ENCODE peak calls at places on chromosome 7, in seven cellular contexts. X is prostate gland, P is cardiac muscle cell, Y is fibroblast of lung, C is WERI-Rb-1, Q is choroid plexus epithelial cell, H is astrocyte of the cerebellum. B is an unnamed sample.

GRCh38 chr7:16627236-16627635 is 18.3 kb downstream of the ANKMY2 start:
- DNase-seq in X (no peak), P (peak), Y (peak), C (no peak), Q (peak), H (no peak), B (peak)

GRCh38 chr7:978049-978346 is 2.6 kb upstream of the COX19 start:
- DNase-seq in X (no peak), P (no peak), Y (no peak), C (no peak), Q (no peak), H (no peak), B (no peak)

GRCh38 chr7:140726304-140726703 is 29.8 kb downstream of the NDUFB2 start:
- DNase-seq in X (no peak), P (peak), Y (peak), C (no peak), Q (peak), H (peak), B (peak)

GRCh38 chr7:121330053-121330833 is 1.4 kb downstream of the WNT16 start:
- DNase-seq in X (no peak), P (no peak), Y (no peak), C (peak), Q (peak), H (no peak), B (no peak)

GRCh38 chr7:80558116-80558515 is 46.3 kb upstream of the GNAT3 start:
- DNase-seq in X (no peak), P (no peak), Y (no peak), C (no peak), Q (no peak), H (no peak), B (no peak)

GRCh38 chr7:37765872-37766525 is 82.4 kb upstream of the NME8 start:
- DNase-seq in X (no peak), P (no peak), Y (no peak), C (no peak), Q (no peak), H (no peak), B (no peak)

GRCh38 chr7:55130554-55131198 is 111.9 kb downstream of the EGFR start:
- DNase-seq in X (no peak), P (peak), Y (peak), C (no peak), Q (peak), H (peak), B (peak)

GRCh38 chr7:90594791-90595317 is 1.3 kb upstream of the CDK14 start:
- DNase-seq in X (no peak), P (peak), Y (peak), C (no peak), Q (peak), H (peak), B (peak)

GRCh38 chr7:41624818-41625217 is 78.1 kb downstream of the INHBA start:
- DNase-seq in X (no peak), P (peak), Y (peak), C (no peak), Q (peak), H (no peak), B (peak)

GRCh38 chr7:146731185-146731584 is 614.6 kb downstream of the CNTNAP2 start:
- DNase-seq in X (no peak), P (no peak), Y (no peak), C (no peak), Q (no peak), H (no peak), B (no peak)

GRCh38 chr7:5286933-5287332 is 4.2 kb downstream of the SLC29A4 start:
- DNase-seq in X (no peak), P (no peak), Y (no peak), C (no peak), Q (no peak), H (no peak), B (no peak)

GRCh38 chr7:155108144-155108901 is 38.2 kb downstream of the HTR5A start:
- DNase-seq in X (no peak), P (no peak), Y (no peak), C (no peak), Q (no peak), H (no peak), B (no peak)

GRCh38 chr7:55554055-55554454 is 18.2 kb downstream of the VOPP1 start:
- DNase-seq in X (no peak), P (no peak), Y (no peak), C (no peak), Q (no peak), H (no peak), B (no peak)

GRCh38 chr7:116443101-116443523 is 56.4 kb upstream of the CAV2 start:
- DNase-seq in X (no peak), P (peak), Y (peak), C (no peak), Q (peak), H (peak), B (peak)

GRCh38 chr7:101624246-101625000 is 4.7 kb downstream of the MYL10 start:
- DNase-seq in X (no peak), P (no peak), Y (no peak), C (no peak), Q (no peak), H (no peak), B (no peak)

GRCh38 chr7:131302876-131303707 is 24.6 kb upstream of the MKLN1 start:
- DNase-seq in X (peak), P (peak), Y (peak), C (peak), Q (peak), H (no peak), B (peak)

GRCh38 chr7:97179454-97180104 is 62.1 kb downstream of the SDHAF3 start:
- DNase-seq in X (peak), P (peak), Y (peak), C (peak), Q (peak), H (peak), B (peak)

GRCh38 chr7:81462672-81463071 is 307.2 kb downstream of the HGF start:
- DNase-seq in X (no peak), P (peak), Y (peak), C (no peak), Q (peak), H (no peak), B (peak)

GRCh38 chr7:132251327-132251659 is 325.0 kb downstream of the PLXNA4 start:
- DNase-seq in X (peak), P (peak), Y (no peak), C (no peak), Q (no peak), H (no peak), B (no peak)

GRCh38 chr7:49228447-49228846 is 304.1 kb downstream of the CDC14C start:
- DNase-seq in X (no peak), P (no peak), Y (no peak), C (no peak), Q (no peak), H (no peak), B (no peak)

GRCh38 chr7:7554021-7554432 is 12.7 kb upstream of the MIOS start:
- DNase-seq in X (no peak), P (peak), Y (peak), C (peak), Q (no peak), H (peak), B (peak)

GRCh38 chr7:47354831-47355541 is 226.9 kb downstream of the TNS3 start:
- DNase-seq in X (no peak), P (no peak), Y (no peak), C (no peak), Q (no peak), H (no peak), B (no peak)

GRCh38 chr7:33710608-33711007 is 194.7 kb upstream of the BMPER start:
- DNase-seq in X (no peak), P (no peak), Y (no peak), C (peak), Q (peak), H (peak), B (no peak)

GRCh38 chr7:91344248-91344647 is 80.0 kb downstream of the FZD1 start:
- DNase-seq in X (no peak), P (peak), Y (no peak), C (no peak), Q (no peak), H (no peak), B (no peak)

GRCh38 chr7:54831046-54831643 is 72.1 kb upstream of the SEC61G start:
- DNase-seq in X (no peak), P (no peak), Y (no peak), C (no peak), Q (peak), H (no peak), B (no peak)

GRCh38 chr7:50531401-50531906 is 33.8 kb downstream of the DDC start:
- DNase-seq in X (no peak), P (no peak), Y (no peak), C (peak), Q (no peak), H (no peak), B (peak)

GRCh38 chr7:1710936-1711335 is 40.9 kb downstream of the ELFN1 start:
- DNase-seq in X (no peak), P (no peak), Y (no peak), C (no peak), Q (no peak), H (no peak), B (no peak)

GRCh38 chr7:18667466-18667865 is 171.9 kb downstream of the HDAC9 start:
- DNase-seq in X (no peak), P (peak), Y (peak), C (no peak), Q (peak), H (peak), B (peak)

GRCh38 chr7:134890246-134891240 is 95.8 kb upstream of the AGBL3 start:
- DNase-seq in X (peak), P (peak), Y (peak), C (no peak), Q (peak), H (peak), B (peak)

GRCh38 chr7:142383826-142384507 is 126.1 kb upstream of the PRSS58 start:
- DNase-seq in X (no peak), P (no peak), Y (no peak), C (no peak), Q (no peak), H (no peak), B (no peak)

GRCh38 chr7:84536256-84536870 is 341.8 kb upstream of the SEMA3A start:
- DNase-seq in X (no peak), P (peak), Y (no peak), C (no peak), Q (peak), H (no peak), B (peak)

GRCh38 chr7:47582748-47583740 is 1.1 kb upstream of the TNS3 start:
- DNase-seq in X (no peak), P (no peak), Y (peak), C (no peak), Q (peak), H (peak), B (no peak)

GRCh38 chr7:152366662-152367061 is 69.1 kb downstream of the KMT2C start:
- DNase-seq in X (no peak), P (peak), Y (no peak), C (no peak), Q (no peak), H (no peak), B (no peak)

GRCh38 chr7:66352071-66352470 is 146.9 kb downstream of the TPST1 start:
- DNase-seq in X (no peak), P (peak), Y (no peak), C (no peak), Q (peak), H (no peak), B (peak)
- H3K4me3 ChIP-seq in X (no peak), P (no peak), Y (no peak), C (no peak), Q (no peak), H (no peak), B (no peak)

GRCh38 chr7:12730523-12730922 is 43.1 kb downstream of the ARL4A start:
- DNase-seq in X (no peak), P (no peak), Y (no peak), C (no peak), Q (no peak), H (no peak), B (no peak)

GRCh38 chr7:12731775-12732174 is 44.3 kb downstream of the ARL4A start:
- DNase-seq in X (no peak), P (no peak), Y (peak), C (no peak), Q (no peak), H (no peak), B (no peak)

GRCh38 chr7:12732428-12732827 is 45.0 kb downstream of the ARL4A start:
- DNase-seq in X (no peak), P (no peak), Y (no peak), C (no peak), Q (no peak), H (no peak), B (no peak)

GRCh38 chr7:12729112-12729511 is 41.7 kb downstream of the ARL4A start:
- DNase-seq in X (peak), P (peak), Y (peak), C (no peak), Q (peak), H (peak), B (peak)

DNA sequence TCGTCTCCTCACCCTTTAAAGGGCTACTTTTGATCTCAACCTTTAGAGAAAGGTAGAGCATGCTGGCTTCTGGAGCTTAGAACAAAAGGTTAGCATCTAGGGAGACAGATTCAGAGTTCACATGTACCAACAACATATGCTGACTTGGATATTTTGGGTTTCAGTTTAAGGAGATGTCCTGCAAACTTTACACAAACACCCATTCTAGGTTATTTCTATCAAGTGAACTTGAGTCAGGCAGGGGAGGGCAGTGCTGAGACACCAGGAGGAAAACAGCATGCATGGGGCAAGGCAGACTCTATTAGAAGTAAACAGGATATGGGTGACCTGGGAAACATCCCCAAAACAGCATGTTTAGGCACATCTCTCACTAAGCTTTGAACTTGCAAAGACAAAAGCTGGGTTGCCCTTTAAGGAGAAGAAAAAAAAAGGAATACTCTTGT is 43.8 kb downstream of the ARL4A start:
- DNase-seq in X (no peak), P (peak), Y (peak), C (no peak), Q (peak), H (no peak), B (peak)
- TF ChIP-seq CTCF in X (no peak), P (peak), Y (no peak), C (peak), Q (peak), H (no peak), B (peak)

GRCh38 chr7:137742051-137742450 is 104.7 kb downstream of the DGKI start:
- DNase-seq in X (no peak), P (no peak), Y (no peak), C (no peak), Q (no peak), H (no peak), B (no peak)

GRCh38 chr7:137751361-137752009 is 95.3 kb downstream of the DGKI start:
- DNase-seq in X (no peak), P (no peak), Y (no peak), C (no peak), Q (no peak), H (no peak), B (no peak)

GRCh38 chr7:137743021-137743420 is 103.8 kb downstream of the DGKI start:
- DNase-seq in X (no peak), P (no peak), Y (no peak), C (no peak), Q (no peak), H (no peak), B (no peak)

GRCh38 chr7:137753067-137753466 is 93.7 kb downstream of the DGKI start:
- DNase-seq in X (no peak), P (no peak), Y (no peak), C (peak), Q (no peak), H (no peak), B (no peak)

GRCh38 chr7:137747359-137748031 is 99.3 kb downstream of the DGKI start:
- DNase-seq in X (no peak), P (no peak), Y (no peak), C (no peak), Q (no peak), H (no peak), B (no peak)
- H3K4me3 ChIP-seq in X (no peak), P (no peak), Y (no peak), C (no peak), Q (no peak), H (no peak), B (no peak)

GRCh38 chr7:151309306-151309705 is 32.3 kb upstream of the NUB1 start:
- DNase-seq in X (no peak), P (peak), Y (peak), C (no peak), Q (peak), H (peak), B (peak)

GRCh38 chr7:151311294-151311864 is 30.2 kb upstream of the NUB1 start:
- DNase-seq in X (no peak), P (no peak), Y (no peak), C (peak), Q (no peak), H (no peak), B (peak)

GRCh38 chr7:151312356-151312755 is 29.3 kb upstream of the NUB1 start:
- DNase-seq in X (no peak), P (no peak), Y (no peak), C (no peak), Q (no peak), H (no peak), B (no peak)

GRCh38 chr7:151308791-151309190 is 32.8 kb upstream of the NUB1 start:
- DNase-seq in X (no peak), P (no peak), Y (no peak), C (peak), Q (no peak), H (no peak), B (no peak)

GRCh38 chr7:151310578-151310977 is 31.0 kb upstream of the NUB1 start:
- DNase-seq in X (no peak), P (peak), Y (peak), C (no peak), Q (peak), H (no peak), B (peak)
- TF ChIP-seq CTCF in X (no peak), P (peak), Y (peak), C (peak), Q (peak), H (peak), B (peak)

GRCh38 chr7:28684729-28685211 is 272.5 kb downstream of the CREB5 start:
- DNase-seq in X (no peak), P (no peak), Y (no peak), C (no peak), Q (no peak), H (no peak), B (no peak)

GRCh38 chr7:28685291-28685659 is 272.9 kb downstream of the TRIL start:
- DNase-seq in X (no peak), P (no peak), Y (no peak), C (no peak), Q (no peak), H (no peak), B (no peak)

GRCh38 chr7:28685660-28686417 is 272.3 kb downstream of the TRIL start:
- DNase-seq in X (peak), P (peak), Y (peak), C (no peak), Q (peak), H (peak), B (peak)

GRCh38 chr7:28687631-28688030 is 270.5 kb downstream of the TRIL start:
- DNase-seq in X (no peak), P (no peak), Y (no peak), C (no peak), Q (no peak), H (no peak), B (no peak)

GRCh38 chr7:28686418-28686800 is 271.7 kb downstream of the TRIL start:
- DNase-seq in X (no peak), P (peak), Y (peak), C (no peak), Q (peak), H (peak), B (peak)
- H3K4me3 ChIP-seq in X (peak), P (peak), Y (peak), C (no peak), Q (peak), H (peak), B (peak)

DNA sequence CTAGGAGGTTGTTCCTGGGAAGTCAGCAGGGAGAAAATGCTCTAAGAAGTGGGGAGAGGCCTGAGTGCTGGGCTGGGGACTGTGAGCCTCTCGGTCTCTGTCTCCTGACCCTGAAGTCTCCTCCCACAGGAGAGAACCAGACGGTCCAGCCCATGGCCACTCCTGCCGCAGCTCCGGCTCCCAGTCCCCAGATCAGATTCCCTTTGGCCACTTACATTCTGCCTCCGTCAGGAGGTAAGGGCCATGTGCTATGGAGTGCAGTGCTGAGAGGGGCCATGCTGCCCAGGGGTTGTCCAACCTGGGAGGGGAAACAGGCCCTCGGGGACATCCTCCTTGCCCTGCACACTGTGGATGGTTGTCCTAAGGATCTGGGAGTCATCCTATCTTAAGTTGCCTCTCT is 21.3 kb upstream of the ZNF467 start:
- DNase-seq in X (no peak), P (no peak), Y (no peak), C (peak), Q (no peak), H (no peak), B (no peak)
- TF ChIP-seq CTCF in X (no peak), P (no peak), Y (no peak), C (no peak), Q (no peak), H (no peak), B (no peak)

GRCh38 chr7:156608176-156608478 is 32.4 kb upstream of the RNF32 start:
- DNase-seq in X (no peak), P (no peak), Y (no peak), C (no peak), Q (no peak), H (no peak), B (no peak)
- H3K4me3 ChIP-seq in X (peak), P (no peak), Y (peak), C (no peak), Q (peak), H (peak), B (no peak)

GRCh38 chr7:3087243-3087642 is 43.6 kb upstream of the CARD11 start:
- DNase-seq in X (no peak), P (no peak), Y (peak), C (no peak), Q (peak), H (peak), B (no peak)

GRCh38 chr7:3095046-3095445 is 51.4 kb upstream of the CARD11 start:
- DNase-seq in X (no peak), P (no peak), Y (no peak), C (no peak), Q (no peak), H (no peak), B (no peak)

GRCh38 chr7:3092468-3092867 is 48.8 kb upstream of the CARD11 start:
- DNase-seq in X (no peak), P (no peak), Y (peak), C (no peak), Q (peak), H (no peak), B (no peak)

GRCh38 chr7:3091631-3092030 is 48.0 kb upstream of the CARD11 start:
- DNase-seq in X (no peak), P (no peak), Y (no peak), C (no peak), Q (no peak), H (no peak), B (no peak)

GRCh38 chr7:3089493-3089892 is 45.8 kb upstream of the CARD11 start:
- DNase-seq in X (no peak), P (peak), Y (peak), C (peak), Q (peak), H (no peak), B (peak)
- TF ChIP-seq CTCF in X (peak), P (peak), Y (peak), C (peak), Q (peak), H (peak), B (peak)

B was measured in fibroblast of mammary gland.